ENCODE peak calls at places on chromosomes 2 and 18, in six cellular contexts. Q, G, S, D, N and J are unnamed samples.

GRCh38 chr2:109102588-109103233 is 26.3 kb upstream of the SH3RF3 start:
- DNase-seq in Q (no peak), G (peak; percentile 13), S (no peak), D (no peak), N (no peak), J (no peak)

GRCh38 chr2:105866439-105867170 is 121.9 kb downstream of the NCK2 start:
- DNase-seq in Q (no peak), G (peak; percentile 13), S (peak; percentile 64), D (no peak), N (no peak), J (peak; percentile 11)

GRCh38 chr2:41568648-41569047 is 479.2 kb upstream of the PKDCC start:
- DNase-seq in Q (no peak), G (no peak), S (no peak), D (no peak), N (no peak), J (no peak)

GRCh38 chr2:20178404-20179178 is 46.3 kb downstream of the SDC1 start:
- DNase-seq in Q (no peak), G (no peak), S (no peak), D (no peak), N (no peak), J (no peak)

GRCh38 chr2:127388423-127389164 is 819 bp upstream of the MAP3K2 start:
- DNase-seq in Q (no peak), G (peak; percentile 15), S (peak; percentile 85), D (peak; percentile 51), N (no peak), J (peak; percentile 61)

GRCh38 chr2:102046135-102046901 is 54.6 kb downstream of the IL1R2 start:
- DNase-seq in Q (no peak), G (no peak), S (peak; percentile 96), D (no peak), N (no peak), J (no peak)

GRCh38 chr2:168798888-168799410 is 3.5 kb upstream of the NOSTRIN start:
- DNase-seq in Q (no peak), G (no peak), S (no peak), D (peak; percentile 23), N (no peak), J (no peak)

GRCh38 chr2:13000644-13001375 is 284.1 kb downstream of the TRIB2 start:
- DNase-seq in Q (no peak), G (no peak), S (peak; percentile 33), D (peak; percentile 49), N (no peak), J (no peak)

GRCh38 chr2:239602290-239603282 is 201.8 kb upstream of the HDAC4 start:
- DNase-seq in Q (peak; percentile 42), G (no peak), S (no peak), D (no peak), N (peak; percentile 40), J (no peak)

GRCh38 chr2:16716944-16717343 is 51.3 kb upstream of the CYRIA start:
- DNase-seq in Q (no peak), G (no peak), S (no peak), D (no peak), N (no peak), J (no peak)

GRCh38 chr18:8929381-8929780 is 173.1 kb upstream of the NDUFV2 start:
- DNase-seq in Q (no peak), G (no peak), S (no peak), D (no peak), N (no peak), J (peak; percentile 23)

GRCh38 chr2:26575836-26576564 is 65.2 kb downstream of the CIB4 start:
- DNase-seq in Q (peak; percentile 68), G (no peak), S (no peak), D (no peak), N (peak; percentile 51), J (no peak)

GRCh38 chr2:10163498-10164486 is 41.3 kb downstream of the RRM2 start:
- DNase-seq in Q (no peak), G (no peak), S (no peak), D (no peak), N (no peak), J (no peak)

GRCh38 chr2:147873859-147874483 is 29.1 kb downstream of the ACVR2A start:
- DNase-seq in Q (no peak), G (no peak), S (no peak), D (no peak), N (no peak), J (no peak)

GRCh38 chr2:55590810-55591440 is 26.5 kb downstream of the PPP4R3B start:
- DNase-seq in Q (no peak), G (no peak), S (peak; percentile 61), D (no peak), N (no peak), J (peak; percentile 88)

GRCh38 chr2:218375212-218375611 is 6.9 kb upstream of the SLC11A1 start:
- DNase-seq in Q (no peak), G (no peak), S (peak; percentile 62), D (peak; percentile 49), N (no peak), J (no peak)

GRCh38 chr2:102698369-102699111 is 63.3 kb upstream of the TMEM182 start:
- DNase-seq in Q (no peak), G (no peak), S (no peak), D (peak; percentile 72), N (no peak), J (peak; percentile 81)

GRCh38 chr2:144670080-144670479 is 150.2 kb upstream of the ZEB2 start:
- DNase-seq in Q (no peak), G (no peak), S (no peak), D (no peak), N (no peak), J (no peak)

GRCh38 chr18:32219431-32219830 is 29.6 kb downstream of the MEP1B start:
- DNase-seq in Q (no peak), G (no peak), S (no peak), D (no peak), N (no peak), J (peak; percentile 11)

GRCh38 chr2:102664439-102665042 is 45.2 kb downstream of the SLC9A2 start:
- DNase-seq in Q (no peak), G (no peak), S (no peak), D (peak; percentile 76), N (no peak), J (peak; percentile 99)

GRCh38 chr2:110997646-110998045 is 123.1 kb upstream of the BCL2L11 start:
- DNase-seq in Q (no peak), G (no peak), S (no peak), D (no peak), N (no peak), J (no peak)

GRCh38 chr18:4444306-4444705 is 10.8 kb downstream of the DLGAP1 start:
- DNase-seq in Q (no peak), G (no peak), S (no peak), D (peak; percentile 52), N (no peak), J (no peak)

GRCh38 chr18:62425465-62426190 is 97.2 kb upstream of the ZCCHC2 start:
- DNase-seq in Q (no peak), G (peak; percentile 86), S (peak; percentile 93), D (peak; percentile 93), N (peak; percentile 94), J (peak; percentile 93)

GRCh38 chr18:62420513-62421209 is 95.6 kb downstream of the TNFRSF11A start:
- DNase-seq in Q (no peak), G (no peak), S (peak; percentile 86), D (peak; percentile 86), N (no peak), J (peak; percentile 78)

DNA sequence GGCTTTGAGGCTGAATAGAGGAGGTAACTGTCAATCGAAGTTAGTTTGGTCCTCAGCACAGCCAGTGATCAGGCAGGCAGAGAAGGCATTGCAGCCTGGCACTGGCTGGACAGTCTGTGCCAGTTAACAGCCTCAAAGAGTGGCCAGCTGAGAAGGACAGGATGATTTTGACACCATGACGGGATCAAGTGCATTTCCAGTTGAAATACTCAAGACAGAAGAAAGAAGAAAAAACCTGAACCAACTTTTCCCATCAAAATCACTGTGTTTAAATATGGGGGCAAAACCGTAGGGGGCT is 96.7 kb upstream of the ZCCHC2 start:
- DNase-seq in Q (no peak), G (no peak), S (no peak), D (no peak), N (no peak), J (no peak)
- H3K4me3 ChIP-seq in Q (no peak overlapping the region), G (no peak overlapping the region), S (no peak overlapping the region), D (no peak overlapping the region), N (no peak overlapping the region), J (no peak overlapping the region)

DNA sequence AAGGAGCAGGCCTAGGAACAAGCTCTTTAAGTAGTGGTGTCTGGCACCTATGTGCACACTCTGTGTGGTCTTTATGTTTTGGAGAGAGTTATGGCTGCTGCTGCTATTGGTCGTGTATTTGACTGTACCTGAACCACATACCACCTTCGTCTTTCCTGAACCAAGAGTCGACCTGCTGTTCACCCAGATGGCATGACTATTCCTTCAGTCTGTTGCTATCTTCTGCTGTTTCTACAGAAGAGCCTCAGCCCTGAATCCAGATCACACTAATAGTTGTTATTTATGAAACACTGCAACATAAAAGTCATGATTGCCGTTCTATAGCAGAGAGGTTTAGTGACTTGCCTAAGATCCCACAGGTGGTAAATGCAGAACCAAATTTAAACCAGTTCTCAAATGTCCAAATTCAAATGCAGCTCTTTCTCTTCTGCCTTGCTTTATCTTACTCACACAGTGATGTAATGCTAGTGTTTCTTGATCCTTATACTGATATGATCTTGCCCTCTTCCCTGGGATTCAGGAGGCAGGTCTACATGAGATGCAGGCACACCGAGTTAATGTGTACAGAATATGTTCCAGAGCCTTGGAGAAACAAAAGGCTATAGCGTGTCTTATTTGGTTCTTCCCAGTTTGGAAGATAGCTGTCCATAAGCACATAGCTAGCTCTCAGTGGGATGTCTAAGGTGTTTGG is 122.1 kb upstream of the FOSL2 start:
- DNase-seq in Q (no peak), G (no peak), S (no peak), D (no peak), N (no peak), J (peak; percentile 12)
- H3K27ac ChIP-seq in Q (no peak overlapping the region), G (no peak overlapping the region), S (no peak overlapping the region), D (peak overlapping the region; percentile 91), N (no peak overlapping the region), J (no peak overlapping the region)

GRCh38 chr2:18833941-18834340 is 244.6 kb upstream of the NT5C1B start:
- DNase-seq in Q (no peak), G (no peak), S (no peak), D (no peak), N (no peak), J (no peak)
- H3K4me1 ChIP-seq in Q (peaks cover 11% of the 10 kb centered on the region), G (no peaks in the 10 kb centered on the region), S (peaks cover 2% of the 10 kb centered on the region), D (peaks cover 47% of the 10 kb centered on the region), N (peaks cover 15% of the 10 kb centered on the region), J (peaks cover 24% of the 10 kb centered on the region)

GRCh38 chr2:54454922-54455583 is 1.1 kb upstream of the SPTBN1 start:
- DNase-seq in Q (peak; percentile 85), G (peak; percentile 31), S (peak; percentile 37), D (peak; percentile 26), N (peak; percentile 76), J (peak; percentile 14)

GRCh38 chr2:54456526-54457325 is 599 bp downstream of the SPTBN1 start:
- DNase-seq in Q (no peak), G (peak; percentile 79), S (peak; percentile 45), D (peak; percentile 68), N (peak; percentile 73), J (peak; percentile 44)

GRCh38 chr2:54455584-54456525 is at the start of gene SPTBN1:
- DNase-seq in Q (peak; percentile 96), G (peak; percentile 92), S (peak; percentile 93), D (peak; percentile 94), N (peak; percentile 97), J (peak; percentile 74)

GRCh38 chr2:54457326-54458023 is 1.3 kb downstream of the SPTBN1 start:
- DNase-seq in Q (peak; percentile 85), G (peak; percentile 69), S (peak; percentile 48), D (peak; percentile 30), N (peak; percentile 77), J (peak; percentile 39)

GRCh38 chr2:54454548-54454921 is 1.6 kb upstream of the SPTBN1 start:
- DNase-seq in Q (no peak), G (no peak), S (no peak), D (no peak), N (no peak), J (no peak)
- H3K4me3 ChIP-seq in Q (peak overlapping the region; percentile 91), G (peak overlapping the region; percentile 76), S (no peak overlapping the region), D (no peak overlapping the region), N (no peak overlapping the region), J (no peak overlapping the region)

GRCh38 chr2:85963068-85963467 is 74.3 kb upstream of the ST3GAL5 start:
- DNase-seq in Q (no peak), G (no peak), S (no peak), D (no peak), N (no peak), J (no peak)
- H3K27ac ChIP-seq in Q (no peak overlapping the region), G (no peak overlapping the region), S (no peak overlapping the region), D (no peak overlapping the region), N (no peak overlapping the region), J (no peak overlapping the region)